ENCODE peak calls at places on chromosomes 12 and 14, in four cellular contexts. F is psoas muscle, W is tibial nerve, D is lower lobe of right lung. U is an unnamed sample.

GRCh38 chr12:51071663-51072062 is 11.7 kb downstream of the CSRNP2 start:
- DNase-seq in W (no peak), D (no peak), F (no peak), U (no peak)

GRCh38 chr12:51323966-51324895 is at the start of gene BIN2:
- DNase-seq in D (peak; percentile 85), W (no peak), F (peak; percentile 52), U (peak; percentile 13)

GRCh38 chr12:53289891-53290290 is 5.5 kb upstream of the PFDN5 start:
- DNase-seq in F (no peak), W (no peak), D (no peak), U (no peak)

GRCh38 chr12:18436163-18436562 is 174.8 kb downstream of the PIK3C2G start:
- DNase-seq in F (no peak), W (no peak), D (no peak), U (no peak)

GRCh38 chr14:49134940-49135339 is 451.2 kb downstream of the RPS29 start:
- DNase-seq in D (no peak), F (no peak), W (no peak), U (no peak)

GRCh38 chr12:1474567-1475153 is 119.7 kb downstream of the FBXL14 start:
- DNase-seq in F (no peak), D (no peak), W (no peak), U (no peak)

GRCh38 chr12:62345667-62346066 is 85.5 kb downstream of the USP15 start:
- DNase-seq in W (no peak), F (no peak), D (no peak), U (no peak)

GRCh38 chr12:1630081-1630826 is 1.2 kb downstream of the WNT5B start:
- DNase-seq in D (peak; percentile 60), F (peak; percentile 56), W (no peak), U (peak; percentile 39)

GRCh38 chr14:29126361-29126760 is 359.8 kb downstream of the FOXG1 start:
- DNase-seq in D (no peak), F (no peak), W (no peak), U (no peak)

GRCh38 chr14:81565441-81566290 is 32.0 kb upstream of the SEL1L start:
- DNase-seq in D (no peak), F (no peak), W (peak; percentile 29), U (no peak)

GRCh38 chr14:53964249-53964648 is 7.6 kb upstream of the BMP4 start:
- DNase-seq in W (no peak), D (no peak), F (no peak), U (no peak)

GRCh38 chr12:4355843-4356327 is 23.6 kb downstream of the FGF23 start:
- DNase-seq in W (peak; percentile 10), F (peak; percentile 25), D (peak; percentile 49), U (no peak)

GRCh38 chr12:9626291-9626690 is 18.6 kb upstream of the KLRB1 start:
- DNase-seq in F (no peak), W (no peak), D (no peak), U (no peak)

GRCh38 chr12:6275609-6276246 is 34.8 kb upstream of the PLEKHG6 start:
- DNase-seq in W (no peak), D (peak; percentile 20), F (no peak), U (no peak)

GRCh38 chr14:69358233-69358963 is 39.7 kb downstream of the ERH start:
- DNase-seq in W (no peak), D (no peak), F (no peak), U (no peak)

GRCh38 chr12:90958995-90959394 is 4.0 kb upstream of the CCER1 start:
- DNase-seq in F (no peak), W (no peak), D (no peak), U (no peak)

GRCh38 chr14:66070542-66071319 is 415.4 kb upstream of the CCDC196 start:
- DNase-seq in D (no peak), F (no peak), W (peak; percentile 33), U (no peak)

GRCh38 chr12:69007166-69007857 is 74.3 kb upstream of the CPM start:
- DNase-seq in D (no peak), W (no peak), F (no peak), U (peak; percentile 12)

GRCh38 chr14:78683206-78683605 is 513.0 kb downstream of the NRXN3 start:
- DNase-seq in F (no peak), W (no peak), D (no peak), U (no peak)

GRCh38 chr12:46395308-46395707 is 22.7 kb upstream of the SLC38A2 start:
- DNase-seq in F (no peak), W (no peak), D (no peak), U (no peak)

GRCh38 chr12:19402743-19403400 is 36.4 kb upstream of the AEBP2 start:
- DNase-seq in D (peak; percentile 57), W (no peak), F (peak; percentile 25), U (peak; percentile 17)

GRCh38 chr14:67996235-67996634 is 176.7 kb downstream of the RAD51B start:
- DNase-seq in D (no peak), W (no peak), F (no peak), U (no peak)

GRCh38 chr14:20684662-20685456 is 499 bp downstream of the RNASE4 start:
- DNase-seq in W (peak; percentile 69), D (no peak), F (peak; percentile 15), U (peak; percentile 51)

GRCh38 chr12:98320026-98320425 is 195.4 kb upstream of the TMPO start:
- DNase-seq in F (no peak), D (no peak), W (no peak), U (no peak)

GRCh38 chr14:61668267-61668666 is 27.0 kb upstream of the HIF1A start:
- DNase-seq in D (no peak), W (no peak), F (no peak), U (no peak)

GRCh38 chr14:65224799-65225198 is 122.5 kb upstream of the MAX start:
- DNase-seq in F (no peak), D (no peak), W (no peak), U (no peak)

GRCh38 chr12:70691018-70691672 is 53.9 kb upstream of the PTPRB start:
- DNase-seq in F (no peak), W (no peak), D (no peak), U (no peak)

GRCh38 chr14:51513933-51514332 is 137.8 kb upstream of the FRMD6 start:
- DNase-seq in W (no peak), F (no peak), D (no peak), U (no peak)

GRCh38 chr14:66240112-66240511 is 246.1 kb upstream of the CCDC196 start:
- DNase-seq in D (no peak), F (no peak), W (no peak), U (no peak)

GRCh38 chr12:1605129-1606020 is 11.0 kb upstream of the FBXL14 start:
- DNase-seq in D (peak; percentile 77), W (peak; percentile 88), F (peak; percentile 57), U (peak; percentile 47)

GRCh38 chr12:2795291-2796186 is 769 bp downstream of the FKBP4 start:
- DNase-seq in W (peak; percentile 68), D (peak; percentile 82), F (peak; percentile 87), U (peak; percentile 83)

DNA sequence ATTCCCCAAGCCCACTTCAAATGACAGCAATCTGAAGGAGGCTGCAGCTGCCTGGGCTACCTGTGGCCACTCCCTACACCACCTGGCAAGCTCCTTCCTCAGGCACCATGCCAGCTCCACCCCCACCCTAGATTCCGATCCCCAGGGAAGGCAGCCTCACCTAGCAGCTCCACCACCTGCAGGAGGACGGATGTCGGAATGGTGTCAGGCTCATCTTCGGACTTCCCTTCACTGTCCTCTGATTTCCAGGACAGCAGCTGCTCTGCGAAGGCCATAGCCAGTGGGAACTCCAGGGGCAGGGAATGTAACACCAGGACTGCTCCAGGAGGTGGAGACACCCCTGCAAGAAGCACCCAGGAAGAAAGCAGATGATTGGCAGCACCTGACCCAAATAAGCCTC is 65.3 kb downstream of the TRAFD1 start:
- DNase-seq in W (no peak), D (no peak), F (no peak), U (no peak)
- H3K4me1 ChIP-seq in W (peaks cover 9% of the 10 kb centered on the region), D (peaks cover 16% of the 10 kb centered on the region), F (no peaks in the 10 kb centered on the region), U (peaks cover 3% of the 10 kb centered on the region)

GRCh38 chr12:34108405-34108803 is 86.1 kb downstream of the ALG10 start:
- DNase-seq in W (no peak), D (no peak), F (no peak), U (no peak)

GRCh38 chr12:34107781-34108404 is 85.6 kb downstream of the ALG10 start:
- DNase-seq in W (no peak), D (no peak), F (no peak), U (no peak)

GRCh38 chr12:34107016-34107415 is 84.7 kb downstream of the ALG10 start:
- DNase-seq in D (no peak), F (no peak), W (no peak), U (no peak)

GRCh38 chr12:34106172-34106571 is 83.9 kb downstream of the ALG10 start:
- DNase-seq in D (no peak), W (no peak), F (no peak), U (no peak)

GRCh38 chr12:34105392-34105933 is 83.2 kb downstream of the ALG10 start:
- DNase-seq in F (no peak), D (no peak), W (no peak), U (no peak)
- H3K4me1 ChIP-seq in F (no peaks in the 10 kb centered on the region), D (no peaks in the 10 kb centered on the region), W (no peaks in the 10 kb centered on the region), U (no peaks in the 10 kb centered on the region)

GRCh38 chr14:34931206-34931605 is 51.6 kb upstream of the SRP54 start:
- DNase-seq in F (no peak), D (no peak), W (no peak), U (no peak)

GRCh38 chr14:34930591-34931069 is 52.2 kb upstream of the SRP54 start:
- DNase-seq in F (no peak), D (no peak), W (no peak), U (no peak)

GRCh38 chr14:34937442-34937841 is 45.4 kb upstream of the SRP54 start:
- DNase-seq in W (no peak), D (no peak), F (no peak), U (no peak)

GRCh38 chr14:34935552-34935951 is 47.2 kb upstream of the SRP54 start:
- DNase-seq in W (no peak), D (no peak), F (no peak), U (no peak)

GRCh38 chr14:34933301-34933700 is 49.5 kb upstream of the SRP54 start:
- DNase-seq in W (no peak), F (no peak), D (no peak), U (no peak)
- H3K4me1 ChIP-seq in W (no peaks in the 10 kb centered on the region), F (peaks cover 4% of the 10 kb centered on the region), D (peaks cover 14% of the 10 kb centered on the region), U (no peaks in the 10 kb centered on the region)

GRCh38 chr12:124679047-124679446 is 111.6 kb upstream of the NCOR2 start:
- DNase-seq in F (no peak), W (no peak), D (no peak), U (no peak)

GRCh38 chr12:124677552-124678356 is 110.3 kb upstream of the NCOR2 start:
- DNase-seq in W (no peak), F (no peak), D (no peak), U (no peak)

GRCh38 chr12:124676725-124677462 is 109.5 kb upstream of the NCOR2 start:
- DNase-seq in D (no peak), F (no peak), W (no peak), U (no peak)

GRCh38 chr12:124679533-124680371 is 112.3 kb upstream of the NCOR2 start:
- DNase-seq in W (peak; percentile 63), F (peak; percentile 49), D (no peak), U (no peak)

GRCh38 chr12:124678421-124678893 is 111.0 kb upstream of the NCOR2 start:
- DNase-seq in W (no peak), D (no peak), F (no peak), U (no peak)
- H3K4me1 ChIP-seq in W (peaks cover 59% of the 10 kb centered on the region), D (peaks cover 57% of the 10 kb centered on the region), F (peaks cover 40% of the 10 kb centered on the region), U (peaks cover 31% of the 10 kb centered on the region)

U was measured in gastrocnemius medialis.